ENCODE peak calls at places on chromosomes 1 and 21, in four cellular contexts. One of them, this sample, is unnamed.

GRCh38 chr1:167499657-167500056 is 18.7 kb downstream of the CD247 start:
- DNase-seq in IMR-90: no peak
- DNase-seq in neural progenitor cell: no peak
- DNase-seq in neuronal stem cell: no peak
- DNase-seq in this sample: no peak

GRCh38 chr1:184262119-184262518 is 124.7 kb upstream of the C1orf21 start:
- DNase-seq in IMR-90: no peak
- DNase-seq in neuronal stem cell: no peak
- DNase-seq in neural progenitor cell: no peak
- DNase-seq in this sample: no peak

GRCh38 chr21:27631471-27631870 is 664.6 kb upstream of the ADAMTS5 start:
- DNase-seq in neuronal stem cell: no peak
- DNase-seq in neural progenitor cell: no peak
- DNase-seq in IMR-90: peak; percentile 72
- DNase-seq in this sample: no peak

GRCh38 chr1:182762536-182762935 is 27.0 kb upstream of the NPL start:
- DNase-seq in neuronal stem cell: no peak
- DNase-seq in IMR-90: no peak
- DNase-seq in neural progenitor cell: no peak
- DNase-seq in this sample: no peak

GRCh38 chr1:38475624-38476005 is 384.0 kb downstream of the RRAGC start:
- DNase-seq in neuronal stem cell: no peak
- DNase-seq in neural progenitor cell: no peak
- DNase-seq in IMR-90: no peak
- DNase-seq in this sample: no peak

GRCh38 chr1:173603056-173603591 is at the start of gene SLC9C2:
- DNase-seq in neuronal stem cell: no peak
- DNase-seq in neural progenitor cell: no peak
- DNase-seq in IMR-90: peak; percentile 17
- DNase-seq in this sample: no peak

GRCh38 chr21:29217818-29218252 is 80.9 kb upstream of the BACH1 start:
- DNase-seq in neural progenitor cell: no peak
- DNase-seq in IMR-90: peak; percentile 99
- DNase-seq in neuronal stem cell: no peak
- DNase-seq in this sample: no peak

GRCh38 chr21:39016740-39017315 is 166.4 kb downstream of the PSMG1 start:
- DNase-seq in IMR-90: peak; percentile 40
- DNase-seq in neuronal stem cell: no peak
- DNase-seq in neural progenitor cell: no peak
- DNase-seq in this sample: no peak

GRCh38 chr1:44060830-44061267 is 29.6 kb upstream of the SLC6A9 start:
- DNase-seq in neuronal stem cell: no peak
- DNase-seq in IMR-90: no peak
- DNase-seq in neural progenitor cell: no peak
- DNase-seq in this sample: no peak

GRCh38 chr1:90176530-90176929 is 181.6 kb downstream of the ZNF326 start:
- DNase-seq in neuronal stem cell: no peak
- DNase-seq in neural progenitor cell: no peak
- DNase-seq in IMR-90: no peak
- DNase-seq in this sample: no peak

GRCh38 chr1:52192024-52192423 is 50.1 kb downstream of the ZFYVE9 start:
- DNase-seq in neural progenitor cell: no peak
- DNase-seq in neuronal stem cell: no peak
- DNase-seq in IMR-90: no peak
- DNase-seq in this sample: no peak

GRCh38 chr1:203133969-203134725 is 6.6 kb downstream of the ADORA1 start:
- DNase-seq in neural progenitor cell: peak; percentile 43
- DNase-seq in IMR-90: peak; percentile 49
- DNase-seq in neuronal stem cell: no peak
- DNase-seq in this sample: no peak

GRCh38 chr1:61170328-61171238 is 88.2 kb downstream of the NFIA start:
- DNase-seq in neuronal stem cell: no peak
- DNase-seq in IMR-90: peak; percentile 49
- DNase-seq in neural progenitor cell: no peak
- DNase-seq in this sample: no peak

GRCh38 chr21:37374026-37374425 is 7.5 kb downstream of the DYRK1A start:
- DNase-seq in neural progenitor cell: no peak
- DNase-seq in neuronal stem cell: no peak
- DNase-seq in IMR-90: peak; percentile 72
- DNase-seq in this sample: no peak

GRCh38 chr1:1285102-1285571 is 4.9 kb downstream of the SCNN1D start:
- DNase-seq in neuronal stem cell: no peak
- DNase-seq in neural progenitor cell: no peak
- DNase-seq in IMR-90: no peak
- DNase-seq in this sample: no peak

GRCh38 chr1:6795661-6796060 is 10.4 kb downstream of the CAMTA1 start:
- DNase-seq in IMR-90: peak; percentile 97
- DNase-seq in neural progenitor cell: no peak
- DNase-seq in neuronal stem cell: no peak
- DNase-seq in this sample: no peak

GRCh38 chr1:190464686-190465085 is 13.0 kb downstream of the BRINP3 start:
- DNase-seq in neuronal stem cell: no peak
- DNase-seq in IMR-90: no peak
- DNase-seq in neural progenitor cell: no peak
- DNase-seq in this sample: no peak

GRCh38 chr1:4215391-4215790 is 315.3 kb upstream of the C1orf174 start:
- DNase-seq in neural progenitor cell: no peak
- DNase-seq in IMR-90: no peak
- DNase-seq in neuronal stem cell: no peak
- DNase-seq in this sample: no peak

GRCh38 chr1:201378804-201379203 is 1.3 kb upstream of the TNNT2 start:
- DNase-seq in IMR-90: no peak
- DNase-seq in neuronal stem cell: no peak
- DNase-seq in neural progenitor cell: no peak
- DNase-seq in this sample: no peak

GRCh38 chr1:109948285-109948630 is 36.3 kb upstream of the AHCYL1 start:
- DNase-seq in neuronal stem cell: no peak
- DNase-seq in neural progenitor cell: no peak
- DNase-seq in IMR-90: no peak
- DNase-seq in this sample: no peak

GRCh38 chr1:1208713-1209433 is 2.5 kb upstream of the TNFRSF18 start:
- DNase-seq in neural progenitor cell: no peak
- DNase-seq in neuronal stem cell: no peak
- DNase-seq in IMR-90: peak; percentile 30
- DNase-seq in this sample: no peak

GRCh38 chr1:153697873-153698647 is 19.6 kb downstream of the NPR1 start:
- DNase-seq in neuronal stem cell: no peak
- DNase-seq in neural progenitor cell: no peak
- DNase-seq in IMR-90: no peak
- DNase-seq in this sample: peak; percentile 34

GRCh38 chr1:224205438-224205840 is 22.4 kb downstream of the DEGS1 start:
- DNase-seq in neuronal stem cell: no peak
- DNase-seq in neural progenitor cell: no peak
- DNase-seq in IMR-90: peak; percentile 91
- DNase-seq in this sample: peak; percentile 23

DNA sequence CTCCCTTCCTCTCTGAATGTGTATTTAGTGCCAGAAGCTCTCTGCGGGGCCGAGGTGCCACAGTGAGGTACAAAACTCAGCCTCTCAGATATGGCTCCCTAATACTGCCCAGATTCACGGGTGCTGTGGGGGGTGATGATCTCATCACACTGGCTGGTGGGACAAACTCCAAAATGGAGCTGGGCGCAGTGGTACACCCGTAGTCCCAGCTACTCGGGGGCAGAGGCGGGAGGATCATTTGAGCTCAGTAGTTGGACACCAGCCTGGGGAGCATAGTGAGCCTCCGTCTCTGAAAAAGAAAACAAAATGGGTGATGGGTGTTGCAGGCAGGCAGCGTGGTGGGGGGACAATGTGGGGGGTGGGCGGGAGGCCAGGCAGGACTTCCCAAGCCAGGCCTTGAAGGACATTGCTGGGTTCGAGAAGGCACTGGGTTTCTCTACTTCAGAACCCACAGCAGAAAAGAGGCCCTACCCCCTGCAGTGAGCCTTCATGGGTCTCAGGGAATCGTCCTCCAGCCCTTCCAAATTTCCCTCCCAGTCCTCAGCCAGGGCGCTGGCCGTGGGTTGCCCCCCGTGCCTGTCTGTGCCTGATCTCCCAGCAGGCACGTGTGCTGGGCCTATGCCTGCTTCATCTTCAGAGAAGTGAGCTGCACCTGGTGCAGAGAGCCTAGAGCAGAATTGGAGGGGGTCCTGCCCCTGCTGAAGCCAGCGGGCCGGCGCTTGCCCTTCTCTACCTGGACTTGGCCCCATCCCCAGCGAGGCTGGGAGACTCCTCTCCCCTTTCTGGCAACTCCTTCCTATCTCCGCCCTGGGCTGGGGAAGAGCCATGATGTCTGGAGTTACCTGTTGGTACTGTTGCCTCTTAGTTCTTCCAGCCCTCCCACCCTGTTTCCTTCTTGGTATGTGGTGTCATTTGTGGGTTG is 14.0 kb downstream of the H6PD start:
- DNase-seq in IMR-90: no peak
- DNase-seq in neuronal stem cell: no peak
- DNase-seq in neural progenitor cell: no peak
- DNase-seq in this sample: no peak
- H3K27ac ChIP-seq in IMR-90: no peak overlapping the region
- H3K27ac ChIP-seq in neuronal stem cell: no peak overlapping the region
- H3K27ac ChIP-seq in neural progenitor cell: no peak overlapping the region
- H3K27ac ChIP-seq in this sample: no peak overlapping the region

DNA sequence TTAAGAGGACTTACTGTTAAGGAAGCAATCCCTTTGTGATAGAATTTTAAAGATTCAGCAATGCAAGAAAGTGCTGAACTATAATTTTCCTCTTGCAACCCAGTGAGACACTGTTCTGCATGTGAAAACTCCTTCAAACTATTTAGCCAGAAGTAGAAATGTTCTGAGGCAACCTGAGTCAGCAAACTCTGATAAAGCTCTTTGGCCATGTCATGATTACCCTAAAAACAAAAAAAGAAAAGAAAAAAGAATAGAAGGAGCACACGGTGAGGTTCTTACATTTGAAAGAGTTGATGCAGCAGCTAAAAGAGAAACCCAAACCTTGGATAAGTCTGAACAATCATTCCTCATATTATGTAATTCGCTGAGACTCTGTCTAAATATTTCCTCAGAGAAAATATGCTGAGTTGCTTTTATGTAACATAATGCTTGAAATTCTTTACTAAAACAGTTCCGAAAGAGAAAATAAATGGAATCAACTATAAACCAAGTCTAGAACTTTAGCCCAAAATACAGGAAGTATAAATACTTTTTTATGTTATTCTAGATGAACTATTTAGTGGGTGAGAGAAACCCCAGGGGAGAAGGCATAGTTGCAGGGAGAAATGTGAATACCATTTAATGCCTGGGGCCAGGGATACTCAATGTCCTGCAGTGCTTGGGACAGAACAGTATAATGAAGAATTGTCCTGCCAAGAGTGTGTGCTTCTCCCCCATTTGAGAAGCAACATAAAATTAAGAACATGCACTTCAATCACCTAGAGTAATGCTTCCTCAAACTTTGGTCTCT is 60.0 kb downstream of the INTS7 start:
- DNase-seq in neuronal stem cell: no peak
- DNase-seq in IMR-90: peak; percentile 15
- DNase-seq in neural progenitor cell: no peak
- DNase-seq in this sample: no peak
- H3K9ac ChIP-seq in neuronal stem cell: no peak overlapping the region
- H3K9ac ChIP-seq in IMR-90: no peak overlapping the region
- H3K9ac ChIP-seq in neural progenitor cell: no peak overlapping the region
- H3K9ac ChIP-seq in this sample: no peak overlapping the region

GRCh38 chr1:45621895-45622266 is 2.0 kb downstream of the CCDC17 start:
- DNase-seq in neuronal stem cell: no peak
- DNase-seq in IMR-90: no peak
- DNase-seq in neural progenitor cell: no peak
- DNase-seq in this sample: no peak

GRCh38 chr1:45622267-45622890 is 1.5 kb downstream of the CCDC17 start:
- DNase-seq in neuronal stem cell: peak; percentile 18
- DNase-seq in IMR-90: no peak
- DNase-seq in neural progenitor cell: peak; percentile 36
- DNase-seq in this sample: no peak

GRCh38 chr1:45621501-45621836 is 2.4 kb downstream of the CCDC17 start:
- DNase-seq in neuronal stem cell: no peak
- DNase-seq in IMR-90: no peak
- DNase-seq in neural progenitor cell: no peak
- DNase-seq in this sample: no peak

GRCh38 chr1:45623972-45624371 is at the start of gene CCDC17:
- DNase-seq in neuronal stem cell: no peak
- DNase-seq in neural progenitor cell: no peak
- DNase-seq in IMR-90: no peak
- DNase-seq in this sample: no peak

GRCh38 chr1:45622891-45623394 is 911 bp downstream of the CCDC17 start:
- DNase-seq in neural progenitor cell: peak; percentile 7
- DNase-seq in IMR-90: no peak
- DNase-seq in neuronal stem cell: no peak
- DNase-seq in this sample: no peak
- H3K4me3 ChIP-seq in neural progenitor cell: no peak overlapping the region
- H3K4me3 ChIP-seq in IMR-90: no peak overlapping the region
- H3K4me3 ChIP-seq in neuronal stem cell: no peak overlapping the region
- H3K4me3 ChIP-seq in this sample: no peak overlapping the region

GRCh38 chr1:229271448-229272120 is 673 bp downstream of the RAB4A start:
- DNase-seq in neural progenitor cell: peak; percentile 63
- DNase-seq in neuronal stem cell: peak; percentile 20
- DNase-seq in IMR-90: peak; percentile 38
- DNase-seq in this sample: peak; percentile 49

GRCh38 chr1:229273507-229274232 is 2.8 kb downstream of the RAB4A start:
- DNase-seq in neural progenitor cell: no peak
- DNase-seq in neuronal stem cell: no peak
- DNase-seq in IMR-90: no peak
- DNase-seq in this sample: peak; percentile 49

GRCh38 chr1:229272164-229273158 is 1.6 kb downstream of the RAB4A start:
- DNase-seq in neuronal stem cell: no peak
- DNase-seq in IMR-90: no peak
- DNase-seq in neural progenitor cell: no peak
- DNase-seq in this sample: peak; percentile 35

GRCh38 chr1:229268505-229268904 is 2.4 kb upstream of the RAB4A start:
- DNase-seq in neuronal stem cell: no peak
- DNase-seq in IMR-90: no peak
- DNase-seq in neural progenitor cell: no peak
- DNase-seq in this sample: no peak

DNA sequence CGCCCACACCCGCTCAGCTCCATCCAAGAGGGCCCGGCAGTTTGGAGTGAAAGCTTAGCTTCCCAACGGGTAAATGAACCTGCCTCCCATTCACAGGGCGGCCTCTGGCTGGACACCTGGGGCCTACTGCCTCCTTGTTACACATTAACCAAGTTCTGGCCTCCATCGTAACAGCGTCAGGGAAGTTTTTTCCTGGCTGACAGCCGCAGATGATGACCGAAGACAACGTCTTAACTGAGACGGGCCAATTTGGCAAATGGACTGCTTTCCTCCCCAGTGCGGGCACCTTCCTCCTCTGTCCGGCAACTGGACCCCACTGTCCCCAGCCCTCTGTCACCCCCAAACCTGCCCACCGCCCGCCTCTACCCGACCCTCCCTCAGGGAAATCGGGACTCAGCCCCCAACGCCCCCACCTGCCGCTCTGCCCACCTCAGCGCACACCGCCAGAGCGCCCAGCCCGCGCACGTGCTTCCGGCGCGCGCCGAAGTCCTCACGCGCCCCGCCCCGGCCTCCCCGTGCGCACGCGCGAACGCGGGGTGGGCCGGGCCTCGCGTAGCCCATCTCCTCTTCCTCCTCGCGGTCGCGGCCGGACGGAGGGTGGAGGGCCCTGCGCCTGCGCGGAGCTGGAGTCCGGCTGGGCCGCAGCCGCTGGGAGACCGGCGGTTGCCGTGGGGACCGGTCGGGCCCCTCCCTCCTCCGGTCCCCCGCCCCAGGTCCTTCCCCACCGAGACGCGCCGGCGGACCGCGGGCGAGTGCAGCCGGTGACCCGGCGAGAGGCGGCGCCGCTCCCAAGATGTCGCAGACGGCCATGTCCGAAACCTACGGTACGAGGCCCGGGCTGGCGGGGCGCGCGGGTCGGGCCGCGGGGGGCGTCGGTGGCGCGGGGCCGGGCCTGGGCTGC is at the start of gene RAB4A:
- DNase-seq in IMR-90: peak; percentile 81
- DNase-seq in neural progenitor cell: peak; percentile 94
- DNase-seq in neuronal stem cell: peak; percentile 85
- DNase-seq in this sample: peak; percentile 89
- H3K27ac ChIP-seq in IMR-90: peak within 1 kb of the TSS; percentile 54
- H3K27ac ChIP-seq in neural progenitor cell: no peak within 1 kb of the TSS
- H3K27ac ChIP-seq in neuronal stem cell: peak within 1 kb of the TSS; percentile 3
- H3K27ac ChIP-seq in this sample: peak within 1 kb of the TSS; percentile 65

This sample was measured in colonic mucosa.